ENCODE peak calls at places on chromosomes 1 and 21, in seven cellular contexts. One of them, this sample, is unnamed.

GRCh38 chr1:53380296-53380695 is 52.4 kb upstream of the LRP8 start:
- DNase-seq in astrocyte of the spinal cord: no peak
- DNase-seq in OCI-LY7: no peak
- DNase-seq in sigmoid colon: peak; percentile 33
- DNase-seq in GM06990: no peak
- DNase-seq in HL-60: no peak
- DNase-seq in A673: no peak
- DNase-seq in this sample: no peak

GRCh38 chr21:27806261-27806660 is 839.4 kb upstream of the ADAMTS5 start:
- DNase-seq in astrocyte of the spinal cord: no peak
- DNase-seq in OCI-LY7: no peak
- DNase-seq in sigmoid colon: no peak
- DNase-seq in GM06990: no peak
- DNase-seq in HL-60: no peak
- DNase-seq in A673: no peak
- DNase-seq in this sample: no peak

GRCh38 chr1:53878492-53879105 is 11.0 kb downstream of the YIPF1 start:
- DNase-seq in astrocyte of the spinal cord: peak; percentile 70
- DNase-seq in OCI-LY7: peak; percentile 67
- DNase-seq in sigmoid colon: no peak
- DNase-seq in GM06990: no peak
- DNase-seq in HL-60: peak; percentile 23
- DNase-seq in A673: peak; percentile 12
- DNase-seq in this sample: no peak

GRCh38 chr1:29749546-29749945 is 513.2 kb downstream of the PTPRU start:
- DNase-seq in astrocyte of the spinal cord: no peak
- DNase-seq in OCI-LY7: no peak
- DNase-seq in sigmoid colon: no peak
- DNase-seq in GM06990: no peak
- DNase-seq in HL-60: no peak
- DNase-seq in A673: no peak
- DNase-seq in this sample: no peak

GRCh38 chr1:209870151-209870831 is 42.5 kb downstream of the UTP25 start:
- DNase-seq in astrocyte of the spinal cord: no peak
- DNase-seq in OCI-LY7: no peak
- DNase-seq in sigmoid colon: no peak
- DNase-seq in GM06990: no peak
- DNase-seq in HL-60: no peak
- DNase-seq in A673: no peak
- DNase-seq in this sample: no peak

GRCh38 chr21:46661211-46661625 is 25.7 kb downstream of the PRMT2 start:
- DNase-seq in astrocyte of the spinal cord: peak; percentile 82
- DNase-seq in OCI-LY7: peak; percentile 55
- DNase-seq in sigmoid colon: peak; percentile 84
- DNase-seq in GM06990: peak; percentile 30
- DNase-seq in HL-60: peak; percentile 26
- DNase-seq in A673: peak; percentile 90
- DNase-seq in this sample: no peak

GRCh38 chr1:189708674-189709073 is 769.0 kb downstream of the BRINP3 start:
- DNase-seq in astrocyte of the spinal cord: no peak
- DNase-seq in OCI-LY7: no peak
- DNase-seq in sigmoid colon: no peak
- DNase-seq in GM06990: no peak
- DNase-seq in HL-60: no peak
- DNase-seq in A673: peak; percentile 31
- DNase-seq in this sample: no peak

GRCh38 chr21:45129231-45129923 is 55.0 kb downstream of the ADARB1 start:
- DNase-seq in astrocyte of the spinal cord: no peak
- DNase-seq in OCI-LY7: no peak
- DNase-seq in sigmoid colon: no peak
- DNase-seq in GM06990: no peak
- DNase-seq in HL-60: no peak
- DNase-seq in A673: no peak
- DNase-seq in this sample: no peak

GRCh38 chr1:110737206-110737605 is 62.5 kb upstream of the KCNA3 start:
- DNase-seq in astrocyte of the spinal cord: no peak
- DNase-seq in OCI-LY7: no peak
- DNase-seq in sigmoid colon: no peak
- DNase-seq in GM06990: no peak
- DNase-seq in HL-60: no peak
- DNase-seq in A673: no peak
- DNase-seq in this sample: no peak

GRCh38 chr21:35940074-35940927 is 120.0 kb downstream of the SETD4 start:
- DNase-seq in astrocyte of the spinal cord: peak; percentile 78
- DNase-seq in OCI-LY7: peak; percentile 48
- DNase-seq in sigmoid colon: peak; percentile 67
- DNase-seq in GM06990: no peak
- DNase-seq in HL-60: peak; percentile 67
- DNase-seq in A673: peak; percentile 81
- DNase-seq in this sample: no peak

GRCh38 chr21:46096596-46096981 is 1.3 kb upstream of the COL6A2 start:
- DNase-seq in astrocyte of the spinal cord: no peak
- DNase-seq in OCI-LY7: no peak
- DNase-seq in sigmoid colon: peak; percentile 68
- DNase-seq in GM06990: no peak
- DNase-seq in HL-60: no peak
- DNase-seq in A673: no peak
- DNase-seq in this sample: no peak

GRCh38 chr1:64112281-64112680 is 91.1 kb upstream of the UBE2U start:
- DNase-seq in astrocyte of the spinal cord: peak; percentile 74
- DNase-seq in OCI-LY7: no peak
- DNase-seq in sigmoid colon: no peak
- DNase-seq in GM06990: no peak
- DNase-seq in HL-60: no peak
- DNase-seq in A673: no peak
- DNase-seq in this sample: no peak

GRCh38 chr1:55640708-55641473 is 425.7 kb upstream of the USP24 start:
- DNase-seq in astrocyte of the spinal cord: peak; percentile 42
- DNase-seq in OCI-LY7: no peak
- DNase-seq in sigmoid colon: peak; percentile 86
- DNase-seq in GM06990: no peak
- DNase-seq in HL-60: peak; percentile 22
- DNase-seq in A673: no peak
- DNase-seq in this sample: no peak

GRCh38 chr1:167474191-167474641 is 44.1 kb downstream of the CD247 start:
- DNase-seq in astrocyte of the spinal cord: no peak
- DNase-seq in OCI-LY7: no peak
- DNase-seq in sigmoid colon: peak; percentile 18
- DNase-seq in GM06990: no peak
- DNase-seq in HL-60: no peak
- DNase-seq in A673: no peak
- DNase-seq in this sample: no peak

GRCh38 chr1:72186733-72187307 is 95.5 kb downstream of the NEGR1 start:
- DNase-seq in astrocyte of the spinal cord: peak; percentile 45
- DNase-seq in OCI-LY7: no peak
- DNase-seq in sigmoid colon: no peak
- DNase-seq in GM06990: no peak
- DNase-seq in HL-60: no peak
- DNase-seq in A673: peak; percentile 60
- DNase-seq in this sample: no peak

GRCh38 chr1:100440075-100440809 is 87.9 kb downstream of the CDC14A start:
- DNase-seq in astrocyte of the spinal cord: no peak
- DNase-seq in OCI-LY7: no peak
- DNase-seq in sigmoid colon: no peak
- DNase-seq in GM06990: no peak
- DNase-seq in HL-60: no peak
- DNase-seq in A673: no peak
- DNase-seq in this sample: no peak

GRCh38 chr1:173161510-173162221 is 45.5 kb downstream of the TNFSF4 start:
- DNase-seq in astrocyte of the spinal cord: peak; percentile 82
- DNase-seq in OCI-LY7: no peak
- DNase-seq in sigmoid colon: no peak
- DNase-seq in GM06990: no peak
- DNase-seq in HL-60: no peak
- DNase-seq in A673: no peak
- DNase-seq in this sample: no peak

GRCh38 chr1:219381396-219381795 is 207.7 kb downstream of the LYPLAL1 start:
- DNase-seq in astrocyte of the spinal cord: no peak
- DNase-seq in OCI-LY7: no peak
- DNase-seq in sigmoid colon: no peak
- DNase-seq in GM06990: no peak
- DNase-seq in HL-60: no peak
- DNase-seq in A673: no peak
- DNase-seq in this sample: no peak

GRCh38 chr1:203196371-203196770 is 9.9 kb upstream of the CHI3L1 start:
- DNase-seq in astrocyte of the spinal cord: no peak
- DNase-seq in OCI-LY7: no peak
- DNase-seq in sigmoid colon: peak; percentile 34
- DNase-seq in GM06990: no peak
- DNase-seq in HL-60: no peak
- DNase-seq in A673: no peak
- DNase-seq in this sample: no peak

GRCh38 chr1:235069171-235069570 is 59.5 kb downstream of the TOMM20 start:
- DNase-seq in astrocyte of the spinal cord: no peak
- DNase-seq in OCI-LY7: no peak
- DNase-seq in sigmoid colon: no peak
- DNase-seq in GM06990: no peak
- DNase-seq in HL-60: no peak
- DNase-seq in A673: no peak
- DNase-seq in this sample: no peak

GRCh38 chr1:204293605-204294365 is 65.9 kb downstream of the PLEKHA6 start:
- DNase-seq in astrocyte of the spinal cord: no peak
- DNase-seq in OCI-LY7: no peak
- DNase-seq in sigmoid colon: no peak
- DNase-seq in GM06990: no peak
- DNase-seq in HL-60: no peak
- DNase-seq in A673: no peak
- DNase-seq in this sample: no peak

GRCh38 chr1:199857103-199857502 is 170.4 kb upstream of the NR5A2 start:
- DNase-seq in astrocyte of the spinal cord: no peak
- DNase-seq in OCI-LY7: no peak
- DNase-seq in sigmoid colon: no peak
- DNase-seq in GM06990: no peak
- DNase-seq in HL-60: peak; percentile 32
- DNase-seq in A673: no peak
- DNase-seq in this sample: no peak

GRCh38 chr21:37525810-37526209 is 159.2 kb downstream of the DYRK1A start:
- DNase-seq in astrocyte of the spinal cord: peak; percentile 50
- DNase-seq in OCI-LY7: no peak
- DNase-seq in sigmoid colon: no peak
- DNase-seq in GM06990: no peak
- DNase-seq in HL-60: no peak
- DNase-seq in A673: no peak
- DNase-seq in this sample: no peak

GRCh38 chr1:218317061-218317460 is 28.1 kb upstream of the TGFB2 start:
- DNase-seq in astrocyte of the spinal cord: no peak
- DNase-seq in OCI-LY7: no peak
- DNase-seq in sigmoid colon: no peak
- DNase-seq in GM06990: no peak
- DNase-seq in HL-60: no peak
- DNase-seq in A673: no peak
- DNase-seq in this sample: no peak

DNA sequence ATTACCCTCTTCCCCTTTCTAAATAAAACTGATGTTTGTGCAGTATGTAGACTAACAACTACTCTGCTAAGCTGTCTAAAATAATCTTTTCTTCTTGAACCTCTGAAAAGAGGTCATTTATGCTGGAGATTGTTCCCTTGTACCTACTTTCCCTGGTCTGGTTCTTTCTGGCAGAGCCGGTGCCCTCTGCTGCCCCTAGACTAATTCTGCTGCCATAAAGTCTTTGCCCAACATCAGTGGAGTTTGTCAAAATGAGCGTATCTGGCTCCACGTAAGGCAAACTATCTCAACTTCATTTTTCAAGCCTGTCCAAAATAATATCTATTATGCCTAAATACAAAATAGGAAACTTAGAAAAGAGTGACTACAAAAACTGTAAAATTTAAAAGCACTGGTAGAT is 30.9 kb upstream of the ANGPTL7 start:
- DNase-seq in astrocyte of the spinal cord: no peak
- DNase-seq in OCI-LY7: no peak
- DNase-seq in sigmoid colon: peak; percentile 27
- DNase-seq in GM06990: no peak
- DNase-seq in HL-60: no peak
- DNase-seq in A673: no peak
- DNase-seq in this sample: no peak
- TF ChIP-seq CTCF in astrocyte of the spinal cord: peak; percentile 6
- TF ChIP-seq CTCF in OCI-LY7: no peak
- TF ChIP-seq CTCF in sigmoid colon: no peak
- TF ChIP-seq CTCF in GM06990: no peak
- TF ChIP-seq CTCF in HL-60: no peak
- TF ChIP-seq CTCF in A673: no peak
- TF ChIP-seq CTCF in this sample: no peak

GRCh38 chr1:201468501-201468843 is 516 bp downstream of the PHLDA3 start:
- DNase-seq in astrocyte of the spinal cord: no peak
- DNase-seq in OCI-LY7: no peak
- DNase-seq in sigmoid colon: no peak
- DNase-seq in GM06990: peak; percentile 58
- DNase-seq in HL-60: peak; percentile 26
- DNase-seq in A673: peak; percentile 60
- DNase-seq in this sample: no peak
- TF ChIP-seq CTCF in astrocyte of the spinal cord: no peak
- TF ChIP-seq CTCF in OCI-LY7: no peak
- TF ChIP-seq CTCF in sigmoid colon: no peak
- TF ChIP-seq CTCF in GM06990: no peak
- TF ChIP-seq CTCF in HL-60: no peak
- TF ChIP-seq CTCF in A673: no peak
- TF ChIP-seq CTCF in this sample: no peak

GRCh38 chr1:13756557-13757315 is 56.7 kb downstream of the PRDM2 start:
- DNase-seq in astrocyte of the spinal cord: no peak
- DNase-seq in OCI-LY7: no peak
- DNase-seq in sigmoid colon: no peak
- DNase-seq in GM06990: no peak
- DNase-seq in HL-60: no peak
- DNase-seq in A673: no peak
- DNase-seq in this sample: no peak

GRCh38 chr1:13757693-13758092 is 57.7 kb downstream of the PRDM2 start:
- DNase-seq in astrocyte of the spinal cord: no peak
- DNase-seq in OCI-LY7: no peak
- DNase-seq in sigmoid colon: no peak
- DNase-seq in GM06990: no peak
- DNase-seq in HL-60: no peak
- DNase-seq in A673: no peak
- DNase-seq in this sample: no peak

GRCh38 chr1:13760921-13761320 is 60.9 kb downstream of the PRDM2 start:
- DNase-seq in astrocyte of the spinal cord: no peak
- DNase-seq in OCI-LY7: no peak
- DNase-seq in sigmoid colon: no peak
- DNase-seq in GM06990: no peak
- DNase-seq in HL-60: no peak
- DNase-seq in A673: no peak
- DNase-seq in this sample: no peak

GRCh38 chr1:13760340-13760739 is 60.4 kb downstream of the PRDM2 start:
- DNase-seq in astrocyte of the spinal cord: no peak
- DNase-seq in OCI-LY7: no peak
- DNase-seq in sigmoid colon: no peak
- DNase-seq in GM06990: no peak
- DNase-seq in HL-60: no peak
- DNase-seq in A673: no peak
- DNase-seq in this sample: no peak

GRCh38 chr1:13759072-13759471 is 59.1 kb downstream of the PRDM2 start:
- DNase-seq in astrocyte of the spinal cord: no peak
- DNase-seq in OCI-LY7: no peak
- DNase-seq in sigmoid colon: no peak
- DNase-seq in GM06990: no peak
- DNase-seq in HL-60: no peak
- DNase-seq in A673: no peak
- DNase-seq in this sample: no peak
- TF ChIP-seq CTCF in astrocyte of the spinal cord: no peak
- TF ChIP-seq CTCF in OCI-LY7: peak; percentile 54
- TF ChIP-seq CTCF in sigmoid colon: no peak
- TF ChIP-seq CTCF in GM06990: peak; percentile 11
- TF ChIP-seq CTCF in HL-60: no peak
- TF ChIP-seq CTCF in A673: no peak
- TF ChIP-seq CTCF in this sample: no peak

GRCh38 chr1:205576805-205577761 is 54.7 kb downstream of the ELK4 start:
- DNase-seq in astrocyte of the spinal cord: no peak
- DNase-seq in OCI-LY7: no peak
- DNase-seq in sigmoid colon: peak; percentile 47
- DNase-seq in GM06990: no peak
- DNase-seq in HL-60: no peak
- DNase-seq in A673: no peak
- DNase-seq in this sample: no peak
- TF ChIP-seq CTCF in astrocyte of the spinal cord: no peak
- TF ChIP-seq CTCF in OCI-LY7: no peak
- TF ChIP-seq CTCF in sigmoid colon: no peak
- TF ChIP-seq CTCF in GM06990: no peak
- TF ChIP-seq CTCF in HL-60: no peak
- TF ChIP-seq CTCF in A673: no peak
- TF ChIP-seq CTCF in this sample: no peak

This sample was measured in mesothelial cell of epicardium.